ENCODE peak calls at places on chromosomes 12 and 14, in four cellular contexts. V, N, P and M are unnamed samples.
A peak's percentile ranks its signal among the peaks of the same experiment; 100 is the strongest.

GRCh38 chr14:65867333-65867732 is 454.8 kb downstream of the FUT8 start:
- DNase-seq in V (no peak), N (no peak), P (no peak), M (no peak)

GRCh38 chr14:77543240-77543551 is 44.6 kb upstream of the ISM2 start:
- DNase-seq in V (no peak), N (no peak), P (no peak), M (peak; percentile 30)

GRCh38 chr14:64196668-64197411 is 97.3 kb downstream of the ESR2 start:
- DNase-seq in V (peak; percentile 78), N (peak; percentile 67), P (no peak), M (peak; percentile 93)

GRCh38 chr12:50923361-50924130 is 28.8 kb upstream of the HIGD1C start:
- DNase-seq in V (no peak), N (no peak), P (no peak), M (no peak)

GRCh38 chr12:57479376-57480115 is at the start of gene ARHGAP9:
- DNase-seq in V (no peak), N (no peak), P (no peak), M (no peak)

GRCh38 chr14:21068521-21069387 is 1.4 kb upstream of the ARHGEF40 start:
- DNase-seq in V (peak; percentile 67), N (peak; percentile 63), P (peak; percentile 46), M (peak; percentile 66)

GRCh38 chr14:71551291-71551955 is 380.8 kb upstream of the RGS6 start:
- DNase-seq in V (no peak), N (no peak), P (no peak), M (peak; percentile 83)

GRCh38 chr14:56160058-56160457 is 41.8 kb downstream of the PELI2 start:
- DNase-seq in V (no peak), N (no peak), P (no peak), M (no peak)

GRCh38 chr12:3658327-3659163 is 94.4 kb downstream of the CRACR2A start:
- DNase-seq in V (peak; percentile 68), N (peak; percentile 75), P (no peak), M (peak; percentile 14)

GRCh38 chr12:127822743-127823433 is 444.1 kb upstream of the TMEM132C start:
- DNase-seq in V (no peak), N (no peak), P (no peak), M (no peak)

GRCh38 chr14:100698719-100699448 is 27.8 kb upstream of the DLK1 start:
- DNase-seq in V (no peak), N (no peak), P (no peak), M (no peak)

GRCh38 chr12:113071427-113072112 is 15.0 kb downstream of the DTX1 start:
- DNase-seq in V (no peak), N (peak; percentile 29), P (no peak), M (no peak)
- H2AK5ac ChIP-seq in V (no peak overlapping the region), N (no peak overlapping the region), P (no peak overlapping the region), M (no peak overlapping the region)

GRCh38 chr14:32077081-32078029 is at the start of gene ARHGAP5:
- DNase-seq in V (peak; percentile 83), N (peak; percentile 59), P (peak; percentile 21), M (peak; percentile 59)
- H2BK12ac ChIP-seq in V (peak within 1 kb of the TSS; percentile 92), N (no peak within 1 kb of the TSS), P (peak within 1 kb of the TSS; percentile 37), M (peak within 1 kb of the TSS; percentile 92)

GRCh38 chr12:7155471-7156034 is 25.4 kb downstream of the CLSTN3 start:
- DNase-seq in V (no peak), N (no peak), P (peak; percentile 23), M (no peak)
- H2AFZ ChIP-seq in V (no peak overlapping the region), N (no peak overlapping the region), P (no peak overlapping the region), M (no peak overlapping the region)

GRCh38 chr12:117044790-117045174 is 54.4 kb downstream of the TESC start:
- DNase-seq in V (no peak), N (no peak), P (no peak), M (no peak)

GRCh38 chr12:117043598-117043901 is 55.7 kb downstream of the TESC start:
- DNase-seq in V (no peak), N (no peak), P (peak; percentile 53), M (no peak)

GRCh38 chr12:117045175-117045997 is 53.8 kb downstream of the TESC start:
- DNase-seq in V (no peak), N (no peak), P (no peak), M (no peak)

GRCh38 chr12:117045998-117046374 is 53.2 kb downstream of the TESC start:
- DNase-seq in V (no peak), N (no peak), P (no peak), M (peak; percentile 53)

DNA sequence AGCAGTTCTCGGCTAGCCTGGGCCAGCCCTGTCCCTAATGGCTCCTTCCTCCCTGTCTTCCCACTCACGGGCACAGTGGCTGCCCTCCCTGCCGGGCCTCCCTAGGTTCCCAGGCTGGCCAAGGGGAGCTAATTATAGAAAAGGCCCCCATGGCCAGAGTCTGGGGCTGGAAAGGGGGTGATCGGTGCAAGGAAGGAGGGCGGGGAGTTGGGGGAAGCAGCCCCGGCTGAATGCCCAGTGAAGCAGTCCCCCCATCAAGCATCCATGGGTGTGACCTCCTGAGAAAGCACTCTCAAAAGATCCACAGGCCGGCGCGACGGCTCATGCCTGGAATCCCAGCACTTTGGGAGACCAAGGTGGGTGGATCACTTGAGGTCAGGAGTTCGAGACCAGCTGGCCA is 54.9 kb downstream of the TESC start:
- DNase-seq in V (no peak), N (no peak), P (no peak), M (no peak)
- H2AK5ac ChIP-seq in V (no peak overlapping the region), N (no peak overlapping the region), P (no peak overlapping the region), M (no peak overlapping the region)

DNA sequence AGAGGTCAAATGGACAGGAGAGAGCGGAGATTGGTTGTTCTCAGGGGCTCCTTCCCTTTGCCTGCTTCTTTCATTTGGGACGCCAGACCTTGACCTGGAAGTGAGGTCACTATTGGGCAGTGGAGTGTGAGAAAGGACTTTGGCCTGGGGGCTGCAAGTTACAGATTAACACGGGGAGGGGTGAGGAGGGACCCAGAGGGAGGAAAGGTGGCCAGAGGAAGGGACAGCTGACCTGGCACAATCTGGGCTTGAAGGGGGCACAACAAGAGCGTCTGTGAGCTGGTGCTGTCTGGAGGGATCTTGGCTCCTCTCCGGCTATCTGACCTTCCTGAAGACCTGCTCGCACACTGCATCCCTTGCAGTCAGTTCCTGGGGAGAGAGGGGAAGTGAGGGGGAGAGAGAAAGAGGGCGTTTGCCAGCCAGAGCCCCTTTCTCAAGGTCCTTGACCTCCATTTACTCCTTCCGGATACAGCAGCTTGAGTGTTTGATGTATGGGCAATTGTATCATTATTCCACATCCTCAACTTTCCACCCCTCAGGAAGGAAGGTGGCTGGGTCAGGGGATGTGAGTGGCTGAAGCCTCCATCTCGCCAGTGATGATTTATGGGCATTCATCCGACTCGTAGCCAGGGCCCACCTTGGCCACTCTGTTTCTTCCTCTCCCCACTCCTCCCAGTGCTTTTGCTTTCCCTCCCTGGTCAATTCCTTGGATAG is 4.7 kb downstream of the RBP5 start:
- DNase-seq in V (no peak), N (no peak), P (no peak), M (no peak)
- H2BK12ac ChIP-seq in V (no peak overlapping the region), N (no peak overlapping the region), P (no peak overlapping the region), M (no peak overlapping the region)

DNA sequence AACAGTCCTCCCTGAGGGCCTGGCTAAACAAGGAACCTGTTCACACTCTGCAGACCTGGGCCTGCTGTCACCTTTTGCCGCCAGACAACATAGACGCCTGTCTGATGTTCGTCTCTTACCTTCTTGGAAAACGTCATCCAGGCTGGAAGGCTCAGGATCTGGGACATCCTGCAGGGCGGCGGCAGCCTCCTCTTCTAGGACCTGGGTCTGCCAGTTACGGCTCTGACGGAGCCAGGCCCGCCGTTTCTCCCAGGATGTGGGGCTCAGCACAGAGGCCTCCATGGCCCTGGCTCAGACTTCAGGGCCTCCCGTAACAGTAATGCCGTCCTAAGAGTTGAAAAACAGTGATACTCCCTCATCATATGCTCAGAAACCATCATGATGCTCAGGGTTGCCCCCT is 10.3 kb downstream of the TESPA1 start:
- DNase-seq in V (no peak), N (peak; percentile 51), P (no peak), M (no peak)
- H2AFZ ChIP-seq in V (no peak overlapping the region), N (no peak overlapping the region), P (no peak overlapping the region), M (no peak overlapping the region)